ENCODE peak calls at places on chromosomes 12 and 14, in seven cellular contexts. C, L, V, T, D, Z and I are unnamed samples.

GRCh38 chr14:101843665-101844064 is 82.2 kb downstream of the PPP2R5C start:
- DNase-seq in L (no peak), Z (peak), T (no peak), V (no peak), C (peak), D (peak), I (no peak)

GRCh38 chr14:95829321-95829720 is 47.3 kb upstream of the TUNAR start:
- DNase-seq in C (no peak), L (no peak), D (no peak), T (no peak), Z (no peak), V (no peak), I (no peak)

GRCh38 chr12:112179341-112179740 is 54.0 kb downstream of the TRAFD1 start:
- DNase-seq in C (no peak), V (no peak), T (no peak), D (no peak), Z (no peak), L (no peak), I (no peak)

GRCh38 chr12:15205341-15206010 is 15.7 kb downstream of the RERG start:
- DNase-seq in D (no peak), C (no peak), Z (no peak), V (no peak), L (peak), T (no peak), I (no peak)

GRCh38 chr14:35386673-35387125 is 17.9 kb downstream of the NFKBIA start:
- DNase-seq in Z (no peak), C (no peak), L (no peak), D (no peak), V (no peak), T (no peak), I (no peak)

GRCh38 chr14:71355324-71356201 is 448.3 kb downstream of the PCNX1 start:
- DNase-seq in C (peak), L (peak), T (no peak), Z (no peak), V (peak), D (peak), I (peak)

GRCh38 chr12:64560395-64561301 is 49.6 kb upstream of the RASSF3 start:
- DNase-seq in C (peak), L (peak), V (no peak), Z (no peak), D (no peak), T (no peak), I (no peak)

GRCh38 chr14:104319489-104320241 is 181.3 kb downstream of the KIF26A start:
- DNase-seq in L (no peak), V (peak), Z (no peak), D (no peak), C (no peak), T (no peak), I (no peak)

GRCh38 chr14:33457617-33458016 is 493.3 kb downstream of the EGLN3 start:
- DNase-seq in Z (no peak), L (no peak), D (no peak), V (no peak), T (no peak), C (no peak), I (no peak)

GRCh38 chr14:21346532-21347135 is 37.2 kb downstream of the SUPT16H start:
- DNase-seq in V (no peak), Z (no peak), D (no peak), L (no peak), C (no peak), T (no peak), I (no peak)

GRCh38 chr12:92047058-92047826 is 98.4 kb downstream of the BTG1 start:
- DNase-seq in C (no peak), T (no peak), Z (no peak), D (no peak), V (no peak), L (no peak), I (no peak)

GRCh38 chr14:93269341-93270068 is 62.4 kb downstream of the UBR7 start:
- DNase-seq in T (no peak), D (no peak), Z (no peak), V (no peak), L (no peak), C (peak), I (peak)

GRCh38 chr14:104105071-104105821 is 19.7 kb downstream of the ASPG start:
- DNase-seq in Z (no peak), L (no peak), V (no peak), T (no peak), C (no peak), D (no peak), I (no peak)

GRCh38 chr14:95220663-95221231 is 63.4 kb upstream of the DICER1 start:
- DNase-seq in V (no peak), D (no peak), C (peak), L (peak), T (no peak), Z (no peak), I (no peak)

GRCh38 chr12:32558941-32559340 is 120.2 kb upstream of the DNM1L start:
- DNase-seq in L (no peak), Z (peak), D (no peak), V (no peak), T (no peak), C (no peak), I (peak)

GRCh38 chr14:71289536-71289935 is 382.3 kb downstream of the PCNX1 start:
- DNase-seq in V (no peak), D (peak), C (no peak), Z (peak), T (no peak), L (no peak), I (peak)

GRCh38 chr14:50882932-50883826 is 11.3 kb downstream of the ABHD12B start:
- DNase-seq in T (no peak), V (no peak), C (no peak), Z (no peak), D (no peak), L (no peak), I (no peak)

DNA sequence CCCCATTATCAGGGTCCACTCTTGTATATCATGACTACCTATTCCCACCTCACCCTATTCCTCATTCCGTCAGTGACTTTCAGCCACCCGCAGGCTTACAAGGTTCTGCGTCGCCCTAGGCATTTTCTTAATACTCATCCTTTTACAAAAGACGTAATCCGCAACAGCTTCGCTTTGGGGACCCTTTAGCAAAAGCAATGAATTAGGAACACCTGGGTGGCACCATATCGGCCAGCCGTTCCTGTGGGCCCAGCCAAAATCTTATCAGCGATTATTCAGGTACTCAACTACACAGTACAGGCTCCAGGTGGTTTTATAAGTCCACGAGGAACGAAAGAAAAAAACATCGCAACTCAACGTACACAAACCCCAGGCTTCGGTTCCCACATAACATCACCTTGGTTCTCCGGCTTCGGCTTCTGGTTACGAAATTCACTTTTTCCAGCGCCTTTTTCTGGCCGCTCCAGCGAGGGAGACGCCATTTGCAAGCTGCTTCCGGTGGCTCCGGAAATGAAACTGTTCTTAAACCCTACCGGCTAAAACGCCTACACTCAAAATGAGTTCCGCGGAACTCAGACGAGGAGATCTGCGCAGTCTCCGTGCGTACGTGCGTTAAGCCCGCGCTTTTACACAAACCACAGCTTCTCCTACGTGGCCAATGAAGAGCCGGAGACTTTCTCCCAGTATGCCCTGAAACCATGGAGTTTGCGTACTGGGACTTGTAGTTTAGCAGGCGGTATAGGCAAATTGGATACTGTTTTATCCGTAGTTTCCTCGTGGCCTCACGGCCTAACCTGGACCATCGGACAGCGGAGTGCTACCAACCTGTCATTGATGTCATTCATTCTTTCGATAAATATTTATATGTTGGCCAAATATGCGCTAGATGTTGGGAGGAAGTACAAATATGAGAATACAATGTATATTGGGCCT is at the start of gene KRR1:
- DNase-seq in V (peak), C (peak), L (peak), D (peak), Z (peak), T (peak), I (peak)
- TF ChIP-seq CTCF in V (no peak), C (no peak), L (peak), D (no peak), Z (no peak), T (no peak), I (no peak)

GRCh38 chr12:103572312-103572711 is 14.8 kb upstream of the STAB2 start:
- DNase-seq in T (no peak), D (no peak), V (no peak), L (no peak), C (no peak), Z (no peak), I (no peak)

GRCh38 chr12:103566398-103566797 is 20.7 kb upstream of the STAB2 start:
- DNase-seq in L (no peak), Z (no peak), V (no peak), T (no peak), C (no peak), D (no peak), I (no peak)

GRCh38 chr12:103569278-103569677 is 17.8 kb upstream of the STAB2 start:
- DNase-seq in C (no peak), D (no peak), Z (no peak), V (no peak), L (no peak), T (no peak), I (no peak)

GRCh38 chr12:103571286-103571685 is 15.8 kb upstream of the STAB2 start:
- DNase-seq in D (no peak), V (no peak), T (no peak), Z (no peak), C (peak), L (no peak), I (no peak)
- H3K4me3 ChIP-seq in D (no peak), V (peak), T (no peak), Z (no peak), C (peak), L (no peak), I (no peak)

GRCh38 chr14:54695196-54695595 is 128.3 kb downstream of the SAMD4A start:
- DNase-seq in Z (no peak), C (no peak), D (no peak), V (no peak), L (no peak), T (no peak), I (no peak)
- TF ChIP-seq CTCF in Z (no peak), C (no peak), D (no peak), V (no peak), L (no peak), T (no peak), I (no peak)

GRCh38 chr12:26113853-26114719 is 10.8 kb downstream of the BHLHE41 start:
- DNase-seq in V (peak), Z (no peak), C (peak), T (peak), L (peak), D (peak), I (no peak)

GRCh38 chr12:26112232-26112631 is 12.6 kb downstream of the BHLHE41 start:
- DNase-seq in L (no peak), Z (no peak), D (no peak), T (no peak), V (no peak), C (no peak), I (no peak)

GRCh38 chr12:26114720-26115406 is 10.0 kb downstream of the BHLHE41 start:
- DNase-seq in T (no peak), L (no peak), V (no peak), C (no peak), D (no peak), Z (no peak), I (no peak)

GRCh38 chr12:26113194-26113654 is 11.6 kb downstream of the BHLHE41 start:
- DNase-seq in D (no peak), L (no peak), T (no peak), V (no peak), Z (no peak), C (peak), I (no peak)

GRCh38 chr12:26112703-26113147 is 12.1 kb downstream of the BHLHE41 start:
- DNase-seq in Z (no peak), C (peak), T (no peak), V (no peak), L (no peak), D (no peak), I (no peak)
- H3K4me3 ChIP-seq in Z (no peak), C (peak), T (no peak), V (no peak), L (no peak), D (no peak), I (no peak)